ENCODE peak calls at places on chromosomes 4 and X, in ten cellular contexts. U is Ammon's horn, D is suprapubic skin, A is non-pigmented ciliary epithelial cell, L is transverse colon, P is ELR, S is MCF 10A, W is H9, O is NCI-H1105, H is fibroblast of lung. F is an unnamed sample.
A peak's percentile ranks its signal among the peaks of the same experiment; 100 is the strongest.

GRCh38 chrX:28960063-28960462 is 372.8 kb downstream of the IL1RAPL1 start:
- DNase-seq in U (no peak), D (no peak), A (no peak), L (no peak), P (no peak), S (no peak), W (no peak), O (no peak), H (no peak), F (no peak)

GRCh38 chrX:132609449-132609848 is 120.6 kb upstream of the MBNL3 start:
- DNase-seq in U (no peak), D (no peak), A (no peak), L (no peak), P (no peak), S (no peak), W (no peak), O (no peak), H (no peak), F (no peak)

GRCh38 chrX:46165411-46165810 is 379.8 kb downstream of the ZNF674 start:
- DNase-seq in U (no peak), D (no peak), A (peak; percentile 36), L (no peak), P (peak; percentile 62), S (no peak), W (no peak), O (no peak), H (peak; percentile 6), F (no peak)

GRCh38 chr4:119646347-119647071 is 17.9 kb upstream of the PDE5A start:
- DNase-seq in U (peak; percentile 23), D (no peak), A (no peak), L (peak; percentile 25), P (no peak), S (no peak), W (no peak), O (no peak), H (peak; percentile 69), F (no peak)

GRCh38 chr4:168485511-168485910 is 5.2 kb upstream of the DDX60L start:
- DNase-seq in U (no peak), D (no peak), A (no peak), L (no peak), P (no peak), S (no peak), W (no peak), O (no peak), H (no peak), F (no peak)

GRCh38 chr4:177384856-177385396 is 57.3 kb downstream of the AGA start:
- DNase-seq in U (no peak), D (no peak), A (no peak), L (no peak), P (no peak), S (no peak), W (no peak), O (no peak), H (no peak), F (no peak)

GRCh38 chr4:139907001-139907809 is 241.6 kb downstream of the MGST2 start:
- DNase-seq in U (no peak), D (no peak), A (no peak), L (no peak), P (no peak), S (no peak), W (no peak), O (no peak), H (no peak), F (no peak)

GRCh38 chrX:110133735-110134370 is 130.9 kb downstream of the TMEM164 start:
- DNase-seq in U (no peak), D (no peak), A (no peak), L (no peak), P (no peak), S (no peak), W (no peak), O (no peak), H (no peak), F (no peak)

GRCh38 chr4:125125256-125125655 is 189.5 kb upstream of the FAT4 start:
- DNase-seq in U (no peak), D (no peak), A (no peak), L (no peak), P (no peak), S (no peak), W (no peak), O (no peak), H (no peak), F (no peak)

GRCh38 chr4:14125375-14126129 is 498.0 kb upstream of the BOD1L1 start:
- DNase-seq in U (peak; percentile 7), D (no peak), A (no peak), L (no peak), P (no peak), S (no peak), W (no peak), O (no peak), H (no peak), F (no peak)

GRCh38 chrX:128156204-128156603 is 104.0 kb upstream of the ACTRT1 start:
- DNase-seq in U (no peak), D (no peak), A (no peak), L (no peak), P (no peak), S (no peak), W (no peak), O (no peak), H (no peak), F (no peak)

GRCh38 chr4:146514651-146515379 is 6.9 kb downstream of the SLC10A7 start:
- DNase-seq in U (no peak), D (no peak), A (no peak), L (no peak), P (no peak), S (no peak), W (peak; percentile 28), O (no peak), H (no peak), F (no peak)

GRCh38 chrX:47194388-47194787 is 759 bp downstream of the UBA1 start:
- DNase-seq in U (no peak), D (no peak), A (no peak), L (no peak), P (no peak), S (no peak), W (no peak), O (no peak), H (no peak), F (no peak)

GRCh38 chr4:17667653-17668201 is 53.3 kb downstream of the MED28 start:
- DNase-seq in U (no peak), D (no peak), A (no peak), L (no peak), P (no peak), S (no peak), W (no peak), O (no peak), H (no peak), F (no peak)

GRCh38 chr4:105206214-105206613 is 59.5 kb downstream of the TET2 start:
- DNase-seq in U (no peak), D (no peak), A (no peak), L (no peak), P (no peak), S (no peak), W (no peak), O (no peak), H (no peak), F (no peak)

GRCh38 chr4:77921701-77922100 is 59.1 kb downstream of the MRPL1 start:
- DNase-seq in U (no peak), D (no peak), A (peak; percentile 89), L (no peak), P (peak; percentile 95), S (peak; percentile 87), W (no peak), O (no peak), H (peak; percentile 88), F (no peak)

GRCh38 chr4:71602271-71602890 is 181.5 kb downstream of the GC start:
- DNase-seq in U (no peak), D (no peak), A (peak; percentile 55), L (no peak), P (peak; percentile 81), S (peak; percentile 42), W (no peak), O (no peak), H (no peak), F (no peak)

GRCh38 chr4:61443813-61444510 is 243.8 kb downstream of the ADGRL3 start:
- DNase-seq in U (no peak), D (no peak), A (no peak), L (no peak), P (peak; percentile 70), S (peak; percentile 72), W (no peak), O (no peak), H (peak; percentile 54), F (no peak)

F was measured in activated T-helper 9 cell treated with anti-CD3 and anti-CD28 coated beads, Interleukin-2, amount 50 U/mL, for 16 hours.